ENCODE peak calls at places on chromosomes 11 and 22, in seven cellular contexts. A, Q, Y, J, D, K and X are unnamed samples.

GRCh38 chr11:67368621-67369020 is 4.8 kb downstream of the CLCF1 start:
- DNase-seq in A (no peak), Q (no peak), Y (no peak), J (no peak), D (no peak), K (no peak), X (no peak)

GRCh38 chr11:78961938-78962701 is 387.5 kb upstream of the NARS2 start:
- DNase-seq in A (peak), Q (no peak), Y (peak), J (no peak), D (no peak), K (no peak), X (peak)

GRCh38 chr11:132463941-132464340 is 1068.4 kb downstream of the OPCML start:
- DNase-seq in A (no peak), Q (no peak), Y (no peak), J (no peak), D (no peak), K (no peak), X (no peak)

GRCh38 chr11:56932572-56933235 is 56.0 kb upstream of the OR5AK2 start:
- DNase-seq in A (no peak), Q (peak), Y (no peak), J (no peak), D (peak), K (no peak), X (no peak)

GRCh38 chr11:116948375-116948774 is 111.0 kb upstream of the APOA1 start:
- DNase-seq in A (no peak), Q (peak), Y (no peak), J (no peak), D (no peak), K (no peak), X (no peak)

GRCh38 chr11:66687831-66688281 is 10.2 kb upstream of the RBM4B start:
- DNase-seq in A (no peak), Q (no peak), Y (no peak), J (no peak), D (no peak), K (no peak), X (no peak)

GRCh38 chr11:57901278-57901677 is 122.4 kb upstream of the OR9Q1 start:
- DNase-seq in A (no peak), Q (no peak), Y (no peak), J (no peak), D (no peak), K (no peak), X (no peak)

GRCh38 chr11:2790581-2790925 is 90.8 kb upstream of the KCNQ1OT1 start:
- DNase-seq in A (no peak), Q (no peak), Y (no peak), J (no peak), D (no peak), K (no peak), X (no peak)

GRCh38 chr11:120354068-120354467 is 17.9 kb downstream of the ARHGEF12 start:
- DNase-seq in A (no peak), Q (no peak), Y (no peak), J (no peak), D (no peak), K (no peak), X (no peak)

GRCh38 chr11:47056261-47056915 is 119.8 kb downstream of the CSTPP1 start:
- DNase-seq in A (no peak), Q (no peak), Y (peak), J (no peak), D (no peak), K (no peak), X (no peak)

GRCh38 chr22:30609260-30610185 is 2.5 kb downstream of the TCN2 start:
- DNase-seq in A (no peak), Q (no peak), Y (peak), J (peak), D (no peak), K (no peak), X (no peak)

GRCh38 chr22:24402460-24403192 is 24.8 kb upstream of the ADORA2A start:
- DNase-seq in A (peak), Q (peak), Y (no peak), J (peak), D (peak), K (no peak), X (no peak)

GRCh38 chr11:12266943-12267342 is 110.4 kb upstream of the PARVA start:
- DNase-seq in A (no peak), Q (no peak), Y (no peak), J (no peak), D (no peak), K (no peak), X (no peak)

GRCh38 chr22:20095521-20095920 is 15.5 kb downstream of the DGCR8 start:
- DNase-seq in A (no peak), Q (no peak), Y (no peak), J (no peak), D (no peak), K (no peak), X (no peak)

GRCh38 chr22:26547426-26547825 is 35.2 kb upstream of the TFIP11 start:
- DNase-seq in A (no peak), Q (no peak), Y (no peak), J (no peak), D (no peak), K (no peak), X (no peak)

GRCh38 chr11:64743591-64744543 is at the start of gene RASGRP2:
- DNase-seq in A (peak), Q (no peak), Y (peak), J (no peak), D (peak), K (no peak), X (peak)

GRCh38 chr11:102637731-102638130 is 12.6 kb upstream of the MMP20 start:
- DNase-seq in A (no peak), Q (no peak), Y (no peak), J (no peak), D (no peak), K (no peak), X (no peak)

GRCh38 chr11:61007971-61008896 is 36.8 kb downstream of the CD6 start:
- DNase-seq in A (peak), Q (no peak), Y (peak), J (no peak), D (no peak), K (peak), X (no peak)

GRCh38 chr11:122748968-122749687 is 89.2 kb upstream of the CRTAM start:
- DNase-seq in A (no peak), Q (no peak), Y (no peak), J (peak), D (no peak), K (no peak), X (no peak)

GRCh38 chr11:68120212-68121066 is 749 bp downstream of the CHKA start:
- DNase-seq in A (peak), Q (no peak), Y (peak), J (peak), D (peak), K (no peak), X (no peak)

GRCh38 chr11:127345819-127346459 is 345.4 kb upstream of the KIRREL3 start:
- DNase-seq in A (peak), Q (no peak), Y (peak), J (no peak), D (peak), K (no peak), X (peak)

GRCh38 chr22:20425821-20426615 is 11.6 kb downstream of the SCARF2 start:
- DNase-seq in A (no peak), Q (no peak), Y (no peak), J (no peak), D (no peak), K (no peak), X (no peak)

GRCh38 chr11:32385998-32386397 is 49.3 kb downstream of the WT1 start:
- DNase-seq in A (peak), Q (peak), Y (peak), J (no peak), D (peak), K (peak), X (peak)

GRCh38 chr11:47352556-47352955 is at the start of gene MYBPC3:
- DNase-seq in A (peak), Q (no peak), Y (no peak), J (no peak), D (no peak), K (no peak), X (no peak)

GRCh38 chr11:82046778-82047177 is 686.9 kb downstream of the FAM181B start:
- DNase-seq in A (no peak), Q (no peak), Y (no peak), J (no peak), D (no peak), K (no peak), X (no peak)

GRCh38 chr22:35930933-35931332 is 97.7 kb downstream of the RBFOX2 start:
- DNase-seq in A (peak), Q (peak), Y (peak), J (peak), D (peak), K (no peak), X (peak)

GRCh38 chr11:67698247-67698646 is 23.8 kb upstream of the ALDH3B2 start:
- DNase-seq in A (no peak), Q (peak), Y (peak), J (no peak), D (peak), K (no peak), X (no peak)

GRCh38 chr11:134658481-134659080 is 246.5 kb upstream of the B3GAT1 start:
- DNase-seq in A (no peak), Q (no peak), Y (no peak), J (no peak), D (no peak), K (no peak), X (no peak)

GRCh38 chr22:42912049-42912448 is 55.0 kb upstream of the ARFGAP3 start:
- DNase-seq in A (no peak), Q (no peak), Y (no peak), J (no peak), D (no peak), K (no peak), X (no peak)

GRCh38 chr11:34468209-34468841 is 29.6 kb downstream of the CAT start:
- DNase-seq in A (peak), Q (peak), Y (peak), J (no peak), D (peak), K (peak), X (peak)

GRCh38 chr11:76215946-76216345 is 9.6 kb upstream of the WNT11 start:
- DNase-seq in A (no peak), Q (no peak), Y (no peak), J (no peak), D (no peak), K (no peak), X (no peak)

GRCh38 chr11:87356428-87356827 is 318.7 kb downstream of the TMEM135 start:
- DNase-seq in A (no peak), Q (no peak), Y (no peak), J (no peak), D (no peak), K (no peak), X (no peak)

GRCh38 chr11:43947003-43947500 is 4.6 kb downstream of the C11orf96 start:
- DNase-seq in A (no peak), Q (peak), Y (peak), J (no peak), D (peak), K (no peak), X (peak)

GRCh38 chr22:48827904-48828555 is 999.6 kb downstream of the BRD1 start:
- DNase-seq in A (no peak), Q (no peak), Y (no peak), J (no peak), D (no peak), K (no peak), X (no peak)

DNA sequence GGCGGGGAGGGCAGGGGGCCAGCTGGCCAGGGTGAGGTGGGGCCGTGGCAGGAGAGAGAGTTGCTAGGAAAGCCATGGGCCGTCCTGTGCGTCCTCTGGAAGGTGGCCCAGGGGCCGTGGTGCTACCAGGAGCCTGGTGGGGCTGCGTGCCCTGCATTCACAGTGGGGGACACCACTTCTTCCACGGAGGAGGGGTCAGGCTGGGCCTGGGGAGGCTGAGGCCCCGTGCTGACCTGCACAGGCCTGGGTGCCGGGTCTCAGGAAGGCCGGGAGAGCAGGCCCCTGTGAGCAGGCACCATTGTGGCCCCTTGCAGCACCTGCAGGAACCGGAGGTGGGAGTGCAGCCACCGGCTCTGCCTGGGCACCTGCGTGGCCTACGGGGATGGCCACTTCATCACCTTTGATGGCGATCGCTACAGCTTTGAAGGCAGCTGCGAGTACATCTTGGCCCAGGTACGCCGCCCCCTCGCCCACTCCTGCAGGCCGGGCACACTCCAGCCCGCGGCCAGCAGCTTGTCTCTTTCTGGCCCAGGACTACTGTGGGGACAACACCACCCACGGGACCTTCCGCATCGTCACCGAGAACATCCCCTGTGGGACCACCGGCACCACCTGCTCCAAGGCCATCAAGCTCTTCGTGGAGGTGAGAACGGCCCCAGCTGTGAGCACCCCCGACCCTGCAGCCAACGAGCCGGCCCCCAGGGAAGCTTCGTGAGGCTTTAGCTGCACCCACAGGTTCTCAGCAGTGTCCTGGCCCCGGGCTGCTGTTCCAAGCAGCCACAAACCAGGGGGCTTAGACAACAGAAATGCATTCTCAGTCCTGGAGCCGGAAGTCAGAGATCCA is 12.1 kb downstream of the MUC5B start:
- DNase-seq in A (peak), Q (no peak), Y (no peak), J (no peak), D (no peak), K (no peak), X (peak)
- TF ChIP-seq JUND in A (no peak), Q (no peak), Y (no peak), J (no peak), D (no peak), K (no peak), X (no peak)

DNA sequence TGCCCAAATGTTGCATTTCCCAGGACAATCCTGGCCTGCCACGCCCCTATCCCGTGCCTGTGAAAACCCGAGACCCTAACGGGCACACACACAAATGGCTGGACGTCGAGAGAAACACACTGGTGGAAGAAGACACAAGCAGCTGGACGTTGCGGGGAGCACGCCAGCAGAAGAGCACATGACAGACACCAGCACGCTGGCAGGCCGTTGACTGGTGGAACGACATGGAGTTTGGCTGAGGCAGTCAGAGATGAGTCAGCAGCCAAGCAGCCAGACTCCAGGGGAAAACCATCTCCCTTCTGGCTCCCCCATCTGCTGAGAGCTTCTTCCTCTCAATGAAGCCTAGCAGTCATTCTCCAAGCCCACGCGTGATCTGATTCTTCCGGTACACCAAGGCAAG is 606.7 kb upstream of the LRRC4C start:
- DNase-seq in A (no peak), Q (no peak), Y (no peak), J (no peak), D (no peak), K (no peak), X (peak)
- TF ChIP-seq JUND in A (no peak), Q (no peak), Y (no peak), J (no peak), D (no peak), K (no peak), X (no peak)

GRCh38 chr11:472272-472671 is 22.2 kb downstream of the PTDSS2 start:
- DNase-seq in A (peak), Q (no peak), Y (no peak), J (no peak), D (no peak), K (no peak), X (no peak)
- TF ChIP-seq JUND in A (no peak), Q (no peak), Y (no peak), J (no peak), D (no peak), K (no peak), X (no peak)

DNA sequence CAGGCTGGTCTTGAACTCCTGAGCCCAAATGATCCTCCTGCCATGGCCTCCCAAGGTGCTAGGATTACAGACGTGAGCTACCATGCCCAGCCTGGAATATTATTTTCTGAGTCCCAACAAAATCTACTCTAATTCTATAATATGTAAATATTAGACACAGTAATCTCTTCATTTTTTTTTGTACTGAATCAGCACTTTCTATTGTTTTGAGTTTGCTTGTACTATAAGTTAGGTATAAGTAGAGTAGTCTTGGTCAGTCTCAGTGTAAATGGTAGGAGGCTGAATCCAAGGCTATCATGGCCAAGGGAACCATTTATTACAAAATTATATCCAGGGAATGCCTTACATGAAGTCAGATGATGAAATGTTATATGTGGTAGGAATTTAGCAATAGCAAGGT is 19.6 kb upstream of the OR6X1 start:
- DNase-seq in A (no peak), Q (no peak), Y (no peak), J (no peak), D (no peak), K (no peak), X (no peak)
- TF ChIP-seq JUND in A (no peak), Q (no peak), Y (no peak), J (no peak), D (no peak), K (no peak), X (no peak)